ENCODE peak calls at places on chromosomes 12 and 14, in six cellular contexts. L, B, G, V, T and Y are unnamed samples.

GRCh38 chr12:18275974-18276373 is 14.7 kb downstream of the PIK3C2G start:
- DNase-seq in G (no peak), L (no peak), T (no peak), V (no peak), B (no peak), Y (no peak)

GRCh38 chr12:116544656-116545055 is 14.5 kb upstream of the MAP1LC3B2 start:
- DNase-seq in G (no peak), T (no peak), L (no peak), V (no peak), B (no peak), Y (no peak)

GRCh38 chr12:20369164-20370000 is 1.0 kb downstream of the PDE3A start:
- DNase-seq in T (peak), L (peak), G (peak), B (no peak), V (no peak), Y (peak)

GRCh38 chr14:104813286-104813685 is 12.4 kb downstream of the ZBTB42 start:
- DNase-seq in B (no peak), T (peak), V (no peak), G (no peak), L (peak), Y (no peak)

GRCh38 chr14:102726191-102726949 is 50.9 kb upstream of the TRAF3 start:
- DNase-seq in G (no peak), L (no peak), V (no peak), T (no peak), B (no peak), Y (no peak)

GRCh38 chr12:125143491-125143890 is 78.3 kb downstream of the AACS start:
- DNase-seq in T (no peak), G (no peak), B (no peak), L (peak), V (no peak), Y (peak)

GRCh38 chr12:38905480-38906351 is at the start of gene CPNE8:
- DNase-seq in T (peak), G (peak), V (peak), B (no peak), L (peak), Y (peak)

GRCh38 chr12:95802482-95803264 is 12.1 kb upstream of the NTN4 start:
- DNase-seq in G (no peak), B (no peak), T (no peak), L (no peak), V (no peak), Y (no peak)

GRCh38 chr12:85016423-85016822 is 19.7 kb downstream of the TSPAN19 start:
- DNase-seq in T (no peak), L (no peak), G (no peak), B (no peak), V (no peak), Y (no peak)

GRCh38 chr12:52691076-52691764 is 11.0 kb upstream of the KRT1 start:
- DNase-seq in B (no peak), G (no peak), T (peak), L (no peak), V (peak), Y (no peak)

GRCh38 chr12:10667581-10667980 is 6.3 kb downstream of the STYK1 start:
- DNase-seq in G (no peak), L (no peak), B (no peak), V (no peak), T (no peak), Y (no peak)

GRCh38 chr14:51643137-51643536 is 8.6 kb upstream of the FRMD6 start:
- DNase-seq in V (no peak), T (no peak), B (no peak), L (no peak), G (no peak), Y (no peak)

GRCh38 chr14:32710351-32711102 is 228.2 kb upstream of the NPAS3 start:
- DNase-seq in V (no peak), L (no peak), G (no peak), T (peak), B (no peak), Y (no peak)

GRCh38 chr12:107929436-107929835 is 154.9 kb downstream of the ASCL4 start:
- DNase-seq in B (no peak), V (no peak), L (no peak), G (no peak), T (peak), Y (no peak)

GRCh38 chr14:72708708-72709475 is 185.0 kb downstream of the DPF3 start:
- DNase-seq in G (no peak), T (peak), V (no peak), L (no peak), B (no peak), Y (no peak)

GRCh38 chr14:21734457-21735074 is 60.9 kb upstream of the OR4E1 start:
- DNase-seq in B (no peak), V (peak), G (no peak), L (no peak), T (peak), Y (no peak)

GRCh38 chr14:89473979-89474378 is 56.9 kb upstream of the FOXN3 start:
- DNase-seq in G (no peak), L (no peak), V (no peak), B (no peak), T (no peak), Y (no peak)

GRCh38 chr12:53208435-53208834 is 1.4 kb upstream of the ITGB7 start:
- DNase-seq in B (no peak), T (no peak), L (peak), V (no peak), G (no peak), Y (no peak)

GRCh38 chr14:104894331-104895206 is 29.5 kb downstream of the CEP170B start:
- DNase-seq in B (no peak), T (no peak), V (no peak), L (no peak), G (no peak), Y (peak)

GRCh38 chr12:104903648-104904423 is 54.3 kb downstream of the SLC41A2 start:
- DNase-seq in B (no peak), V (no peak), L (no peak), G (no peak), T (no peak), Y (no peak)

GRCh38 chr14:99354166-99354875 is 82.3 kb upstream of the BCL11B start:
- DNase-seq in T (no peak), L (no peak), V (no peak), G (no peak), B (no peak), Y (no peak)

GRCh38 chr12:130433411-130433810 is 95.7 kb downstream of the PIWIL1 start:
- DNase-seq in T (no peak), L (no peak), V (no peak), G (no peak), B (no peak), Y (no peak)

GRCh38 chr12:65195387-65196055 is 26.1 kb downstream of the LEMD3 start:
- DNase-seq in V (no peak), L (no peak), T (no peak), B (no peak), G (no peak), Y (no peak)

GRCh38 chr12:26614217-26614616 is 218.8 kb downstream of the ITPR2 start:
- DNase-seq in V (no peak), L (no peak), B (no peak), G (no peak), T (peak), Y (no peak)

GRCh38 chr12:45336762-45337596 is 121.1 kb downstream of the ANO6 start:
- DNase-seq in G (no peak), V (no peak), B (no peak), T (no peak), L (no peak), Y (no peak)

GRCh38 chr14:105093426-105094192 is 28.4 kb upstream of the GPR132 start:
- DNase-seq in T (peak), L (peak), B (no peak), G (peak), V (peak), Y (peak)

GRCh38 chr12:16796168-16796567 is 190.2 kb upstream of the LMO3 start:
- DNase-seq in V (no peak), G (no peak), L (no peak), T (no peak), B (no peak), Y (no peak)